ENCODE peak calls at places on chromosome 2, in five cellular contexts. H is psoas muscle, D is cardiac fibroblast, G is AG10803, J is spleen. O is an unnamed sample.

GRCh38 chr2:134202361-134202760 is 51.5 kb upstream of the MGAT5 start:
- DNase-seq in G (peak; percentile 26), J (no peak), D (no peak), H (no peak), O (no peak)

GRCh38 chr2:108921096-108922030 is 67.7 kb downstream of the EDAR start:
- DNase-seq in H (no peak), J (peak; percentile 64), D (no peak), G (no peak), O (peak; percentile 55)

GRCh38 chr2:63819765-63820717 is 21.7 kb upstream of the UGP2 start:
- DNase-seq in G (peak; percentile 88), D (peak; percentile 47), J (no peak), H (peak; percentile 75), O (no peak)

GRCh38 chr2:39871291-39871761 is 92.3 kb upstream of the THUMPD2 start:
- DNase-seq in H (no peak), G (peak; percentile 92), J (no peak), D (peak; percentile 78), O (no peak)

GRCh38 chr2:197348721-197349337 is 38.2 kb upstream of the ANKRD44 start:
- DNase-seq in D (no peak), H (no peak), G (no peak), J (no peak), O (no peak)

GRCh38 chr2:205580591-205580990 is 101.7 kb upstream of the NRP2 start:
- DNase-seq in D (peak; percentile 33), H (no peak), G (peak; percentile 58), J (no peak), O (no peak)

GRCh38 chr2:230128943-230129342 is 60.2 kb upstream of the SLC16A14 start:
- DNase-seq in G (peak; percentile 78), D (peak; percentile 17), J (no peak), H (no peak), O (no peak)

GRCh38 chr2:120771556-120772208 is 36.0 kb downstream of the GLI2 start:
- DNase-seq in H (peak; percentile 84), J (peak; percentile 66), G (peak; percentile 85), D (peak; percentile 89), O (peak; percentile 89)

GRCh38 chr2:144686518-144687215 is 166.7 kb upstream of the ZEB2 start:
- DNase-seq in H (no peak), D (no peak), G (no peak), J (no peak), O (no peak)

GRCh38 chr2:73828389-73828817 is 358 bp upstream of the STAMBP start:
- DNase-seq in J (no peak), D (no peak), H (no peak), G (no peak), O (no peak)

GRCh38 chr2:85838181-85838580 is 50.6 kb downstream of the ST3GAL5 start:
- DNase-seq in J (no peak), D (peak; percentile 9), H (no peak), G (no peak), O (no peak)

GRCh38 chr2:95314598-95314963 is 17.4 kb downstream of the KCNIP3 start:
- DNase-seq in J (peak; percentile 62), H (no peak), G (no peak), D (no peak), O (no peak)

GRCh38 chr2:204218040-204218439 is 281.5 kb downstream of the ICOS start:
- DNase-seq in G (no peak), J (no peak), D (no peak), H (no peak), O (no peak)

GRCh38 chr2:62382757-62383156 is 123.2 kb downstream of the TMEM17 start:
- DNase-seq in J (no peak), G (peak; percentile 13), D (peak; percentile 14), H (no peak), O (no peak)

GRCh38 chr2:12928197-12928596 is 211.5 kb downstream of the TRIB2 start:
- DNase-seq in G (peak; percentile 74), H (no peak), D (peak; percentile 86), J (no peak), O (no peak)

GRCh38 chr2:203471323-203471722 is 63.8 kb downstream of the RAPH1 start:
- DNase-seq in H (no peak), J (no peak), G (no peak), D (no peak), O (no peak)

DNA sequence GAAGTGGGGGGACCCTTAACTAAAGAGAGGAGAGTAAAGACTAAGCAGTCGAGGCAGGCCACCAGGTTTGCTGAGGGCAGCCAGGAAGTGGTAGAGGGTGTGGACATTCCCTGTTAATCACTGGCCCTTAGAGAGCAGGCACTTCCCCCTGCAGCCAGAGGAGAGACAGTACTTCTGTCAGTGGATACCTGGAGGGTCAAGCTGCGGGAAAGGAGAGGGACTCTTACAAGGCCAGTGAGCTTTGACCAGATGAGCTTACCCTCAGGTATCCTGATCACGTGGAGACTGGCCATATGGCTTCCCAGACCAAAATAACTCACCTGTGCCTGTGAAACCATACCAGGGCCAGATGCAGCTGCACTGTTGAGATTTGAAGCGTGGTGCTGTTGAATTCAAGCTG is 28.6 kb downstream of the ITGA6 start:
- DNase-seq in D (no peak), H (no peak), G (no peak), J (no peak), O (no peak)
- TF ChIP-seq CTCF in D (no peak), H (no peak), G (no peak), J (no peak), O (no peak)

DNA sequence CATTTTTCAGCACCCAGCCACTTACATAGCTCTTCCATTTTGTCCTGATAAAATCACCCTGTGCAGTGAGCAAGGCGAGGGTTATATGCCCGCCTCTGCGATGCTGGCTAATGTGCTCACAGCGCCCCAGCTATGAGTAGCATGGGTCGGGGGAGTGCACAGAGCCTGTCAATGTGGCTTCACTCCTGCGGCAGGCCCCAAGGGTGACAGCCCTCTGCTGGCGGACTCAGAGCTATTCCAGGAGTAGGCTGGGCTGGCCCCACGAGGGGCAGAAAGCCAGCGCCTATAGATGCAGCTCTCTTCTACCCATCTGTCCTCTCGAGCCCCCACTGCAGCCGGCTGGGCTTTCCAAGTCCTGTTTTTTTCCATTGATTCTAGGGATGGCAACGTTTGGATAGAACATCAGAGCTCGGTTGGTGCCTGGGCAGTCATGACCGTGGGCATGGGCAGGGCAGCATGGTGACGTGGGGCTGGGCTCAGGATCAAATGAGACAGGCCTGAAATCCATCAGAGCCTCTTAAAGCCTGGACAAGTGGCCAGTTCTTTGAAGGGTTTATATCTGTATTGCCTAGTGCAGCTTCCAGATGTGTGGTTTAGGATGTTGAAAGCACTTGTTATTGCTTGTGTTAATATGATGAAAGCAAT is 134.7 kb downstream of the MCFD2 start:
- DNase-seq in G (peak; percentile 89), D (no peak), J (no peak), H (peak; percentile 52), O (no peak)
- TF ChIP-seq CTCF in G (peak; percentile 29), D (peak; percentile 3), J (no peak), H (no peak), O (peak; percentile 21)

DNA sequence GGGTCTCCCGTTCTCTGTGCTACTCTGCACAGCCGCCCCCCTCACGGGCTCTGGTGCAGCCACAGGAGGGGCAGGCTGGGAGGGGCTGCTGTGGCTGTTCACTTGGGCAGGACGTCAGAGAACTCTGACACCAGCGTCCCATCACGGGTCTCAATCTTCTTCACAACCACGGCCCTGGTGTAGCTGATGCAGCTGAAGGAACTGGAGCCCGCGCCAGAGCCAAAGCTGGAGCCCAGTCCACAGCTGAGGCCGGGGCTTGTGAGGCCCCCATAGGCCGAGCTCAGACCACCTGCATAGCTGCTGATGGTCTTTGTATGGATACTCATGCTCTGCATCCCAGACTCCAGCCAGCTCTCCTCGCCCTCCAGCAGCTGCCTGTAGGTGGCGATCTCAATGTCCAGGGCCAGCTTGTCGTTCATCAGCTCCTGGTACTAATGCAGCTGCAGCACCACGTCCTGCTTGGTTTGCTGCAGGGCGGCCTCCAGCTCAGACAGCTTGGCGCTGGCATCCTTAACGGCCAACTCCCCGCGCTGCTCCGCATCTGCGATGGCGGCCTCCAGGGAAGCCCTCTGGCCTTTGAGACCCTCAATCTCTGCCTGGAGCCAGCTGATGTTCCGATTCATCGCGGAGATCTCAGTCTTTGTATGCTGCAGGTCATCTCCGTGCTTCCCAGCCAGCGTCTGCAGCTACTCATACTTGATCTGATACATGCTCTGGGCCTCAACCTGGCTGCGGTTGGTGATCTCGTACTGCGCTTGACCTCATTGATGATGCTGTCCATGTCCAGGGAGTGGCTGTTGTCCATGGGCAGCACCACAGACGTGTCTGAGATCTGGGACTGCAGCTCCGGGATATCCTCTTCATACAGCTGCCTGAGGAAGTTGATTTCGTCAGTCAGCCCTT is 7.4 kb upstream of the DUSP19 start:
- DNase-seq in J (no peak), H (peak; percentile 57), G (peak; percentile 52), D (peak; percentile 67), O (peak; percentile 90)
- TF ChIP-seq CTCF in J (no peak), H (peak; percentile 35), G (peak; percentile 71), D (peak; percentile 82), O (peak; percentile 75)

DNA sequence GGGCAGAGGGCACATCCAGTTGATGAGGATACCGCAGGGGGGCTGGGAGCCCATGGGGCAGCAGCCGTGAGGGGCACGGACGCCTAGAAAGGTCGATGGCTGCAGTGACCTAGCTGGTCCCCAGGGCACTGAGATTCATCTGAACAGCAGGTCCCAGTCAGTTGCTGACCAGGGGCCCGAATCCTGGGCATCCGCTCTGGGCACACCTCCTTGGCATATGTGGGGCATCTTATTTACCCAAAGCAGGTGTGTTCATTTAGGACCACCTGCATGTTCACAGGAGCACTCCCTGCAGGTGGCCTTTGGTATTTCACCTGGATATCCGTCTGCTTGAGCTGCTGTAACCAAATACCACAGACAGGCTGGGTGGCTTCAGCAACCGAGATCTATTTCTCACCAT is 72.0 kb upstream of the ODC1 start:
- DNase-seq in G (no peak), J (no peak), D (no peak), H (no peak), O (no peak)
- TF ChIP-seq CTCF in G (no peak), J (no peak), D (no peak), H (no peak), O (peak; percentile 28)

DNA sequence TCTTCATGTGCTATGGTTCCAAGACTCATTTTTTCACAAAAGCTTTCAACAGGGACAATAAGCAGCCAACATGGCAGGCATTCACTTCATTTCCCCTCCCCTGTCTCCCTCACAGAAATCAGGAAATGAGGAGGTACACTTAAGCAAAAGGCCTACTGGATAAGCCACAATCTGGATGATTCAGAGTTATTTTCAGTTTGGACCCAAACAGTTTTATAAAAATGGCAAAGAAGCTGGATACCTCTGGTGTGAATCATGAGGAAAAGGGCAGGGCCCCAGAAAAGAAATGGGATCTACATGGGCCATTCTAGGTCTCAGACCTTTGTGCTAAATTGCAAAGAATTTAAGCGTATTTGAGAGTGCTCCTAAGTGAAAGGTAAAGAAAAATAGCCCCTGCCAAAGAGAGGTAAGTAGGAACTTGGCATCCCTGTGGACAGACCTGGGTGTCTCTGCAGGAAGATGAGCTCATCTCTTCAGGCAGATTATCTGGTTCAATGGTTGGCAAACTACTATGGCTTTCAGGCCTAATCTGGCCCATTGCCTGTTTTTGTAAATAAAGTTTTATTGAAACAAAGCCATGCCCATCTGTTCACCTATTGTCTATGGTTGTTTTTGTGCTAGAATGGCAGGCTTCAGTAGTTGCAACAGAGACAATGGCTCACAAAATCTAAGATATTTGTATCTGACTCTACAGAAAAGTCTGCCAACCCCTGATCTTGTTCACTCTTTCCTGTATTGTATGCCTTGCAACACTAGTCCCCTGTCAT is 315.1 kb downstream of the ALK start:
- DNase-seq in J (no peak), H (no peak), G (peak; percentile 87), D (peak; percentile 95), O (no peak)
- TF ChIP-seq CTCF in J (no peak), H (no peak), G (no peak), D (no peak), O (no peak)

O was measured in chondrocyte.